ENCODE peak calls at places on chromosomes 12 and 14, in six cellular contexts. V is HepG2, J is PC-3, N is neuronal stem cell, U is NT2/D1, G is neural progenitor cell. W is an unnamed sample.

GRCh38 chr14:103074699-103075341 is 9.2 kb upstream of the LBHD2 start:
- DNase-seq in V (peak; percentile 70), J (peak; percentile 45), N (no peak), U (no peak), G (no peak), W (no peak)

GRCh38 chr14:69499436-69499835 is 14.9 kb downstream of the PLEKHD1 start:
- DNase-seq in V (no peak), J (no peak), N (no peak), U (no peak), G (no peak), W (no peak)

GRCh38 chr12:34595749-34596733 is 573.7 kb downstream of the ALG10 start:
- DNase-seq in V (no peak), J (no peak), N (no peak), U (no peak), G (no peak), W (no peak)

GRCh38 chr14:53964249-53964648 is 7.6 kb upstream of the BMP4 start:
- DNase-seq in V (no peak), J (no peak), N (no peak), U (no peak), G (no peak), W (no peak)

GRCh38 chr14:38217538-38217937 is 9.8 kb downstream of the SSTR1 start:
- DNase-seq in V (no peak), J (no peak), N (no peak), U (no peak), G (no peak), W (no peak)

GRCh38 chr14:95935228-95935822 is 58.7 kb downstream of the TUNAR start:
- DNase-seq in V (peak; percentile 6), J (peak; percentile 26), N (peak; percentile 77), U (no peak), G (peak; percentile 79), W (peak; percentile 48)

GRCh38 chr14:88241810-88242209 is 81.3 kb downstream of the KCNK10 start:
- DNase-seq in V (no peak), J (no peak), N (no peak), U (no peak), G (no peak), W (no peak)

GRCh38 chr14:68896132-68896531 is 83.0 kb downstream of the ACTN1 start:
- DNase-seq in V (no peak), J (no peak), N (no peak), U (no peak), G (no peak), W (no peak)

GRCh38 chr12:116389990-116390655 is 112.6 kb upstream of the MED13L start:
- DNase-seq in V (no peak), J (peak; percentile 100), N (no peak), U (no peak), G (no peak), W (peak; percentile 90)

GRCh38 chr12:95198914-95199313 is 18.4 kb downstream of the FGD6 start:
- DNase-seq in V (no peak), J (no peak), N (no peak), U (no peak), G (no peak), W (no peak)

GRCh38 chr12:111788178-111788654 is 21.5 kb downstream of the ALDH2 start:
- DNase-seq in V (no peak), J (peak; percentile 42), N (no peak), U (no peak), G (peak; percentile 48), W (peak; percentile 84)

DNA sequence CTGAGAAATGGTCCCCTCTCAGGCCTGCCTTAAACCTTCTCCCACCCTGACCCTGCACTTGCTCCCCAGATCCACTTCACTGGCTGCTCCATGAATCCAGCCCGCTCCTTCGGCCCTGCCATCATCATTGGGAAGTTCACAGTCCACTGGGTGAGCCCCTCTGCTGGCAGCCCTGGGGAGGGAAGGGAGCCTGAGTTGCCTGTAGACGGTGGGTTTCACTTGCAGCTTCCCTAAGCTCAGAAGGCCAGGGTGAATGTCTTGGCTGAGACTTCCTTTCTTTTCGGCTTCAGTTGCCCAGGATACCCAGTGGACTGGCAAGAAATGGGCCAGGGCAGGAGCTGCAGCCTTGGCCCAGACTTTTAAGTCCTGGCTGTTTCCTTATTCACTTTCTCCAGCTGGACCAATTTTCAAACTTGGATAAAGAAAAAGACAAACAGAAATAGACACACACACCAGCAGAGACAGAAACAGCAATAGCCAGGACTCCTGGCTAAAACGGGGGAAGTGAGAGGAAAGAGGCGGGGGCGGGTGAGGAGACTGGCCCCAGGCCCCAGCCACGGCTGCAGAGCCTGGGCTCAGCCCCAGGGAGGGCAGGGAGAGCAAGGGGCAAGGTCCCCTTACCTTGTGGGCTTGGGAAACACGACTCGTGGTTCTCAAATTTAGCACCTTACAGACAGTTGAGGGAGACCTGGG is 2.1 kb downstream of the AQP6 start:
- DNase-seq in V (no peak), J (no peak), N (no peak), U (no peak), G (no peak), W (no peak)
- H3K9ac ChIP-seq in V (peak overlapping the region; percentile 35), J (no peak overlapping the region), N (no peak overlapping the region), U (no peak overlapping the region), G (no peak overlapping the region), W (no peak overlapping the region)

DNA sequence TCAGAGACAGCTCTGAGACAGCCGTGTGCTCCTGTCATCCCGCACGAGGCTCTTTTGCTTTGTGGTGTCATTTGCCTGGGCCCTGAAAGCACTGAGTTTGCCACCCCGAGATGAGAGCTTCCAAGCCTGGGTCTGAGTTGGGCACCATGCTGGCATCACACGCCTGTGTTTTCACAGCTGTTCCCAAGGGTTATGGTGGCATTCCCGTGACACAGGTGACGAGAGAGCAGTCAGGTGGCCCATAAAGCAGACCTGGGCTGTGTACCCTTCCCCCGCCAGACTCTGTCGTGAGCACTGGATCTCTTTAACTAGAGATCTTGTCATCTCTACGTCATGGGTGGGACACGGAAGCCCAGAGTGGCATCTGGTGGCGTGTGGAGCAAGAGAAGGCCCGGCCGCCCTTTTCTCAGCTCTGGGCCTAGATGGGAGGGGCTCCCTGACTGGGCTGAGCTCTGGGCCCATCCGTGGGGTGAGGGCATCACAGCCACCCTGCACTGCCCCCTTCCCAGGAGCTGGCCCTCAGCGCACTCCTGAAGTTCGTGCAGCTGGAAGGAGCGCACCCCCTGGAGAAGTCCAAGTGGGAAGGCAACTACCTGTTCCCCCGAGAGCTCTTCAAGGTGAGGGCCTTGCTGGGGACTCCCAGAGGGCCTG is 2.6 kb downstream of the NOC4L start:
- DNase-seq in V (no peak), J (no peak), N (no peak), U (no peak), G (no peak), W (no peak)
- H3K27me3 ChIP-seq in V (no peaks in the 10 kb centered on the region), J (no peaks in the 10 kb centered on the region), N (no peaks in the 10 kb centered on the region), U (no peaks in the 10 kb centered on the region), G (no peaks in the 10 kb centered on the region), W (no peaks in the 10 kb centered on the region)

DNA sequence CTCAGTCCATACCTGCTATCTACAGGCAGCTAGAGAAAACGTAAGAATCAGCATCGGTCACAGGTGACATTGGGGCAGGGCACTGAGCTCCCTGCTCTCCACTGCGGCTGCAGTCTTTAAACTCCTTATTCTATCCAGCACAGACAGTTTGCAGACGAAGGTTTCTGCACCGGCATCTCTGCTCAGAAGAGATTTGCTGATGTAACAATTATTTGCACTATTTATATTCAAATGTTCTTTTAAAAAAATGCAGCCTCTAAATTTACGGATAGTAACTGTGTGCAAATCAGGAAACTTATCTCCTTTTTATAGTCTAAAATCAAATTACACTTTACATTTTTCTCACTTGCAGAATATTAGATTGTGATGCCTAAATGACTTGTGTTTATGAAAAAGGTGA is 671.0 kb downstream of the VRK1 start:
- DNase-seq in V (no peak), J (no peak), N (no peak), U (no peak), G (no peak), W (no peak)
- H3K9ac ChIP-seq in V (no peak overlapping the region), J (no peak overlapping the region), N (no peak overlapping the region), U (no peak overlapping the region), G (no peak overlapping the region), W (no peak overlapping the region)

GRCh38 chr12:84697141-84697540 is 215.5 kb downstream of the SLC6A15 start:
- DNase-seq in V (no peak), J (no peak), N (no peak), U (no peak), G (no peak), W (peak; percentile 59)
- H3K27me3 ChIP-seq in V (no peaks in the 10 kb centered on the region), J (no peaks in the 10 kb centered on the region), N (no peaks in the 10 kb centered on the region), U (no peaks in the 10 kb centered on the region), G (no peaks in the 10 kb centered on the region), W (no peaks in the 10 kb centered on the region)

GRCh38 chr14:25945746-25946145 is 652.1 kb downstream of the NOVA1 start:
- DNase-seq in V (no peak), J (no peak), N (no peak), U (no peak), G (no peak), W (no peak)
- H3K9ac ChIP-seq in V (no peak overlapping the region), J (no peak overlapping the region), N (no peak overlapping the region), U (no peak overlapping the region), G (no peak overlapping the region), W (no peak overlapping the region)

DNA sequence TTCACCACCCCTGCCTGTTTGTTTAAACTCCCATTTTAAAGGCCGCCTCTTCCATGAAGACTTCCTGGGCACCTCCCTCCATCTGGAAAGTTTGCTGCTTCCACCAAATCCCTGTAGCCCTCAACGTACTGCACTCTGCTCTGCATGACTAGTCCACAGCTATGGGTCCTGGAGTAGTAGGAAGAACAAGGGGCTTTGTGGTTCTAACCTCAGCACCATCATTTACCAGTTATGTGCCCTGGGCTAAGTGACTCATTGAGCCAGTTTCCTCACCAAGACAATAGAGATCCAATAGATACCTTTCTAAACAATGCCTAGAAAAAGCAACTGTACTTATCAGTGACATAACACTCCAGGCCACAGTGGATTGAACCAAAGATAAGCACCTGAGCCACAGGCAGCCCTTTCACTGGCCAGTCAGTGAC is 8.5 kb upstream of the LTBP2 start:
- DNase-seq in V (peak; percentile 72), J (peak; percentile 93), N (no peak), U (no peak), G (no peak), W (peak; percentile 78)
- H3K27me3 ChIP-seq in V (no peaks in the 10 kb centered on the region), J (no peaks in the 10 kb centered on the region), N (no peaks in the 10 kb centered on the region), U (no peaks in the 10 kb centered on the region), G (no peaks in the 10 kb centered on the region), W (no peaks in the 10 kb centered on the region)

GRCh38 chr12:51869490-51869865 is 18.4 kb upstream of the ANKRD33 start:
- DNase-seq in V (no peak), J (no peak), N (no peak), U (no peak), G (peak; percentile 49), W (no peak)

GRCh38 chr12:51869931-51870330 is 18.0 kb upstream of the ANKRD33 start:
- DNase-seq in V (no peak), J (no peak), N (no peak), U (no peak), G (no peak), W (no peak)

GRCh38 chr12:51871126-51871525 is 16.8 kb upstream of the ANKRD33 start:
- DNase-seq in V (no peak), J (no peak), N (no peak), U (no peak), G (no peak), W (no peak)

GRCh38 chr12:51867796-51868428 is 19.4 kb upstream of the FIGNL2 start:
- DNase-seq in V (no peak), J (no peak), N (no peak), U (no peak), G (no peak), W (no peak)

GRCh38 chr12:51868821-51869489 is 18.9 kb upstream of the ANKRD33 start:
- DNase-seq in V (no peak), J (no peak), N (no peak), U (no peak), G (peak; percentile 52), W (no peak)
- H3K9ac ChIP-seq in V (no peak overlapping the region), J (no peak overlapping the region), N (peak overlapping the region; percentile 78), U (peak overlapping the region; percentile 96), G (no peak overlapping the region), W (peak overlapping the region; percentile 54)

GRCh38 chr12:53701518-53702264 is 25.6 kb downstream of the CALCOCO1 start:
- DNase-seq in V (peak; percentile 43), J (peak; percentile 81), N (peak; percentile 67), U (no peak), G (peak; percentile 80), W (peak; percentile 86)
- H3K27me3 ChIP-seq in V (peaks cover 7% of the 10 kb centered on the region), J (peaks cover 4% of the 10 kb centered on the region), N (peaks cover 29% of the 10 kb centered on the region), U (peaks cover 76% of the 10 kb centered on the region), G (peaks cover 100% of the 10 kb centered on the region), W (peaks cover 15% of the 10 kb centered on the region)

GRCh38 chr12:75947171-75947723 is 84.3 kb downstream of the PHLDA1 start:
- DNase-seq in V (no peak), J (no peak), N (no peak), U (no peak), G (no peak), W (no peak)
- H3K9ac ChIP-seq in V (no peak overlapping the region), J (no peak overlapping the region), N (no peak overlapping the region), U (no peak overlapping the region), G (no peak overlapping the region), W (no peak overlapping the region)